ENCODE peak calls at places on chromosomes 16 and 17, in seven cellular contexts. One of them, this sample, is unnamed.

GRCh38 chr16:89155184-89155679 is 16.3 kb upstream of the CDH15 start:
- DNase-seq in A549: no peak
- DNase-seq in psoas muscle: peak
- DNase-seq in RWPE2: no peak
- DNase-seq in epithelial cell of esophagus: no peak
- DNase-seq in CD8-positive, alpha-beta T cell: no peak
- DNase-seq in IMR-90: peak
- DNase-seq in this sample: no peak

GRCh38 chr17:51366866-51367265 is 106.5 kb downstream of the UTP18 start:
- DNase-seq in A549: no peak
- DNase-seq in psoas muscle: no peak
- DNase-seq in RWPE2: no peak
- DNase-seq in epithelial cell of esophagus: no peak
- DNase-seq in CD8-positive, alpha-beta T cell: no peak
- DNase-seq in IMR-90: no peak
- DNase-seq in this sample: no peak

GRCh38 chr17:58351182-58351581 is 819 bp downstream of the SUPT4H1 start:
- DNase-seq in A549: no peak
- DNase-seq in psoas muscle: no peak
- DNase-seq in RWPE2: no peak
- DNase-seq in epithelial cell of esophagus: no peak
- DNase-seq in CD8-positive, alpha-beta T cell: no peak
- DNase-seq in IMR-90: no peak
- DNase-seq in this sample: no peak

GRCh38 chr16:87765473-87765775 is 362 bp downstream of the KLHDC4 start:
- DNase-seq in A549: no peak
- DNase-seq in psoas muscle: no peak
- DNase-seq in RWPE2: no peak
- DNase-seq in epithelial cell of esophagus: no peak
- DNase-seq in CD8-positive, alpha-beta T cell: peak
- DNase-seq in IMR-90: peak
- DNase-seq in this sample: no peak

GRCh38 chr17:82367724-82368524 is 3.6 kb upstream of the UTS2R start:
- DNase-seq in A549: no peak
- DNase-seq in psoas muscle: no peak
- DNase-seq in RWPE2: no peak
- DNase-seq in epithelial cell of esophagus: no peak
- DNase-seq in CD8-positive, alpha-beta T cell: no peak
- DNase-seq in IMR-90: peak
- DNase-seq in this sample: no peak

GRCh38 chr16:4288148-4288921 is 15.5 kb upstream of the TFAP4 start:
- DNase-seq in A549: peak
- DNase-seq in psoas muscle: peak
- DNase-seq in RWPE2: no peak
- DNase-seq in epithelial cell of esophagus: peak
- DNase-seq in CD8-positive, alpha-beta T cell: peak
- DNase-seq in IMR-90: peak
- DNase-seq in this sample: no peak

GRCh38 chr17:67751101-67752074 is 33.7 kb downstream of the NOL11 start:
- DNase-seq in A549: no peak
- DNase-seq in psoas muscle: no peak
- DNase-seq in RWPE2: no peak
- DNase-seq in epithelial cell of esophagus: peak
- DNase-seq in CD8-positive, alpha-beta T cell: no peak
- DNase-seq in IMR-90: no peak
- DNase-seq in this sample: no peak

GRCh38 chr16:56107944-56108583 is 83.2 kb upstream of the GNAO1 start:
- DNase-seq in A549: no peak
- DNase-seq in psoas muscle: no peak
- DNase-seq in RWPE2: no peak
- DNase-seq in epithelial cell of esophagus: no peak
- DNase-seq in CD8-positive, alpha-beta T cell: no peak
- DNase-seq in IMR-90: no peak
- DNase-seq in this sample: no peak

GRCh38 chr16:12092347-12092882 is 115.9 kb downstream of the SNX29 start:
- DNase-seq in A549: no peak
- DNase-seq in psoas muscle: no peak
- DNase-seq in RWPE2: peak
- DNase-seq in epithelial cell of esophagus: peak
- DNase-seq in CD8-positive, alpha-beta T cell: no peak
- DNase-seq in IMR-90: peak
- DNase-seq in this sample: no peak

GRCh38 chr17:48388955-48389764 is 40.9 kb downstream of the SKAP1 start:
- DNase-seq in A549: no peak
- DNase-seq in psoas muscle: no peak
- DNase-seq in RWPE2: no peak
- DNase-seq in epithelial cell of esophagus: no peak
- DNase-seq in CD8-positive, alpha-beta T cell: no peak
- DNase-seq in IMR-90: no peak
- DNase-seq in this sample: no peak

GRCh38 chr16:50267651-50268050 is 1.3 kb downstream of the ADCY7 start:
- DNase-seq in A549: no peak
- DNase-seq in psoas muscle: no peak
- DNase-seq in RWPE2: peak
- DNase-seq in epithelial cell of esophagus: no peak
- DNase-seq in CD8-positive, alpha-beta T cell: peak
- DNase-seq in IMR-90: no peak
- DNase-seq in this sample: no peak

GRCh38 chr17:38815576-38816193 is 9.4 kb downstream of the CWC25 start:
- DNase-seq in A549: peak
- DNase-seq in psoas muscle: no peak
- DNase-seq in RWPE2: no peak
- DNase-seq in epithelial cell of esophagus: peak
- DNase-seq in CD8-positive, alpha-beta T cell: peak
- DNase-seq in IMR-90: peak
- DNase-seq in this sample: no peak

GRCh38 chr16:84979516-84979915 is 31.8 kb downstream of the ZDHHC7 start:
- DNase-seq in A549: no peak
- DNase-seq in psoas muscle: no peak
- DNase-seq in RWPE2: no peak
- DNase-seq in epithelial cell of esophagus: peak
- DNase-seq in CD8-positive, alpha-beta T cell: no peak
- DNase-seq in IMR-90: peak
- DNase-seq in this sample: no peak

GRCh38 chr17:40548491-40548981 is 16.7 kb downstream of the CCR7 start:
- DNase-seq in A549: no peak
- DNase-seq in psoas muscle: no peak
- DNase-seq in RWPE2: no peak
- DNase-seq in epithelial cell of esophagus: no peak
- DNase-seq in CD8-positive, alpha-beta T cell: no peak
- DNase-seq in IMR-90: no peak
- DNase-seq in this sample: no peak

GRCh38 chr17:79534851-79535727 is 75.8 kb downstream of the RBFOX3 start:
- DNase-seq in A549: no peak
- DNase-seq in psoas muscle: no peak
- DNase-seq in RWPE2: no peak
- DNase-seq in epithelial cell of esophagus: no peak
- DNase-seq in CD8-positive, alpha-beta T cell: no peak
- DNase-seq in IMR-90: no peak
- DNase-seq in this sample: no peak

GRCh38 chr16:89320717-89321501 is 103.4 kb downstream of the ZNF778 start:
- DNase-seq in A549: no peak
- DNase-seq in psoas muscle: peak
- DNase-seq in RWPE2: no peak
- DNase-seq in epithelial cell of esophagus: peak
- DNase-seq in CD8-positive, alpha-beta T cell: peak
- DNase-seq in IMR-90: peak
- DNase-seq in this sample: no peak

GRCh38 chr17:45951941-45952340 is 47.1 kb upstream of the STH start:
- DNase-seq in A549: no peak
- DNase-seq in psoas muscle: no peak
- DNase-seq in RWPE2: no peak
- DNase-seq in epithelial cell of esophagus: no peak
- DNase-seq in CD8-positive, alpha-beta T cell: no peak
- DNase-seq in IMR-90: no peak
- DNase-seq in this sample: no peak

GRCh38 chr17:36602924-36603384 is 1.6 kb downstream of the MRM1 start:
- DNase-seq in A549: peak
- DNase-seq in psoas muscle: peak
- DNase-seq in RWPE2: no peak
- DNase-seq in epithelial cell of esophagus: peak
- DNase-seq in CD8-positive, alpha-beta T cell: peak
- DNase-seq in IMR-90: peak
- DNase-seq in this sample: no peak

GRCh38 chr16:69396187-69397061 is 10.6 kb upstream of the TERF2 start:
- DNase-seq in A549: peak
- DNase-seq in psoas muscle: peak
- DNase-seq in RWPE2: no peak
- DNase-seq in epithelial cell of esophagus: peak
- DNase-seq in CD8-positive, alpha-beta T cell: peak
- DNase-seq in IMR-90: peak
- DNase-seq in this sample: peak

GRCh38 chr17:1649116-1649843 is 386 bp downstream of the RILP start:
- DNase-seq in A549: peak
- DNase-seq in psoas muscle: peak
- DNase-seq in RWPE2: peak
- DNase-seq in epithelial cell of esophagus: peak
- DNase-seq in CD8-positive, alpha-beta T cell: peak
- DNase-seq in IMR-90: peak
- DNase-seq in this sample: no peak

GRCh38 chr17:53142890-53143289 is 679.8 kb upstream of the KIF2B start:
- DNase-seq in A549: no peak
- DNase-seq in psoas muscle: no peak
- DNase-seq in RWPE2: no peak
- DNase-seq in epithelial cell of esophagus: no peak
- DNase-seq in CD8-positive, alpha-beta T cell: no peak
- DNase-seq in IMR-90: no peak
- DNase-seq in this sample: no peak

GRCh38 chr17:40317345-40317873 is 8.4 kb downstream of the RARA start:
- DNase-seq in A549: peak
- DNase-seq in psoas muscle: peak
- DNase-seq in RWPE2: no peak
- DNase-seq in epithelial cell of esophagus: peak
- DNase-seq in CD8-positive, alpha-beta T cell: peak
- DNase-seq in IMR-90: peak
- DNase-seq in this sample: no peak

GRCh38 chr16:19884611-19885455 is at the start of gene GPRC5B:
- DNase-seq in A549: peak
- DNase-seq in psoas muscle: peak
- DNase-seq in RWPE2: no peak
- DNase-seq in epithelial cell of esophagus: peak
- DNase-seq in CD8-positive, alpha-beta T cell: peak
- DNase-seq in IMR-90: peak
- DNase-seq in this sample: no peak

GRCh38 chr17:47834756-47835155 is 3.3 kb downstream of the LRRC46 start:
- DNase-seq in A549: no peak
- DNase-seq in psoas muscle: no peak
- DNase-seq in RWPE2: no peak
- DNase-seq in epithelial cell of esophagus: no peak
- DNase-seq in CD8-positive, alpha-beta T cell: no peak
- DNase-seq in IMR-90: no peak
- DNase-seq in this sample: no peak

GRCh38 chr16:84312783-84313382 is 18.2 kb downstream of the WFDC1 start:
- DNase-seq in A549: no peak
- DNase-seq in psoas muscle: no peak
- DNase-seq in RWPE2: no peak
- DNase-seq in epithelial cell of esophagus: no peak
- DNase-seq in CD8-positive, alpha-beta T cell: no peak
- DNase-seq in IMR-90: no peak
- DNase-seq in this sample: no peak

GRCh38 chr17:75897076-75898019 is 597 bp upstream of the TRIM65 start:
- DNase-seq in A549: no peak
- DNase-seq in psoas muscle: peak
- DNase-seq in RWPE2: peak
- DNase-seq in epithelial cell of esophagus: no peak
- DNase-seq in CD8-positive, alpha-beta T cell: no peak
- DNase-seq in IMR-90: no peak
- DNase-seq in this sample: no peak
- H3K4me3 ChIP-seq in A549: peak
- H3K4me3 ChIP-seq in psoas muscle: peak
- H3K4me3 ChIP-seq in RWPE2: peak
- H3K4me3 ChIP-seq in epithelial cell of esophagus: peak
- H3K4me3 ChIP-seq in CD8-positive, alpha-beta T cell: peak
- H3K4me3 ChIP-seq in IMR-90: peak
- H3K4me3 ChIP-seq in this sample: peak

DNA sequence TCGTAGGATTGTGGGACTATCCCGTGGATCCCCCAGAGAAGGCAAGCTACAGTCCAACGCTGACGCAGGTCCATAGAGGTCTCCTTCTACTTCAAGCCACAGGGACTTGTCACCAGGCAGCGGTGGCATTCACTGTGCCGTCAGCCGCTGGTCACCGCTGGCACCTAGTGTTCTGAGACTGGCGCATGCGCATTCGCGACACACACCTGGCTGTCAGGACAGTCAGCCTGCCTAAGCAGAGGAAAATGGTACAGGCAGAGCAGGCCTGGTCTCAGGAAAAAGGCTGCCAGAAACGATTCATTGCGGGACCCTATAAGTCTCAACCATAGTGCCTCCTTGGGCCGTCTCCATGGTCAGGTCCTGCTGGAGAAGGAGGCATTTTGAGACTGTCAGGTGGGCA is 138.0 kb upstream of the WSB1 start:
- DNase-seq in A549: no peak
- DNase-seq in psoas muscle: no peak
- DNase-seq in RWPE2: no peak
- DNase-seq in epithelial cell of esophagus: no peak
- DNase-seq in CD8-positive, alpha-beta T cell: no peak
- DNase-seq in IMR-90: no peak
- DNase-seq in this sample: no peak
- TF ChIP-seq CTCF in A549: no peak
- TF ChIP-seq CTCF in psoas muscle: no peak
- TF ChIP-seq CTCF in RWPE2: no peak
- TF ChIP-seq CTCF in epithelial cell of esophagus: no peak
- TF ChIP-seq CTCF in CD8-positive, alpha-beta T cell: no peak
- TF ChIP-seq CTCF in IMR-90: no peak
- TF ChIP-seq CTCF in this sample: no peak

GRCh38 chr16:32116080-32116479 is 137.0 kb upstream of the TP53TG3D start:
- DNase-seq in A549: no peak
- DNase-seq in psoas muscle: peak
- DNase-seq in RWPE2: peak
- DNase-seq in epithelial cell of esophagus: no peak
- DNase-seq in CD8-positive, alpha-beta T cell: no peak
- DNase-seq in IMR-90: no peak
- DNase-seq in this sample: no peak
- H3K4me3 ChIP-seq in A549: peak
- H3K4me3 ChIP-seq in psoas muscle: peak
- H3K4me3 ChIP-seq in RWPE2: no peak
- H3K4me3 ChIP-seq in epithelial cell of esophagus: peak
- H3K4me3 ChIP-seq in CD8-positive, alpha-beta T cell: no peak
- H3K4me3 ChIP-seq in IMR-90: peak
- H3K4me3 ChIP-seq in this sample: peak

GRCh38 chr16:81711609-81712329 is 67.3 kb upstream of the PLCG2 start:
- DNase-seq in A549: peak
- DNase-seq in psoas muscle: no peak
- DNase-seq in RWPE2: no peak
- DNase-seq in epithelial cell of esophagus: peak
- DNase-seq in CD8-positive, alpha-beta T cell: no peak
- DNase-seq in IMR-90: peak
- DNase-seq in this sample: no peak

GRCh38 chr16:81714593-81714992 is 64.5 kb upstream of the PLCG2 start:
- DNase-seq in A549: no peak
- DNase-seq in psoas muscle: no peak
- DNase-seq in RWPE2: no peak
- DNase-seq in epithelial cell of esophagus: no peak
- DNase-seq in CD8-positive, alpha-beta T cell: no peak
- DNase-seq in IMR-90: no peak
- DNase-seq in this sample: no peak

GRCh38 chr16:81713796-81714195 is 65.3 kb upstream of the PLCG2 start:
- DNase-seq in A549: no peak
- DNase-seq in psoas muscle: no peak
- DNase-seq in RWPE2: no peak
- DNase-seq in epithelial cell of esophagus: no peak
- DNase-seq in CD8-positive, alpha-beta T cell: no peak
- DNase-seq in IMR-90: no peak
- DNase-seq in this sample: no peak

GRCh38 chr16:81712681-81713080 is 66.4 kb upstream of the PLCG2 start:
- DNase-seq in A549: no peak
- DNase-seq in psoas muscle: no peak
- DNase-seq in RWPE2: no peak
- DNase-seq in epithelial cell of esophagus: no peak
- DNase-seq in CD8-positive, alpha-beta T cell: no peak
- DNase-seq in IMR-90: no peak
- DNase-seq in this sample: no peak

GRCh38 chr16:81713295-81713772 is 65.8 kb upstream of the PLCG2 start:
- DNase-seq in A549: no peak
- DNase-seq in psoas muscle: no peak
- DNase-seq in RWPE2: no peak
- DNase-seq in epithelial cell of esophagus: no peak
- DNase-seq in CD8-positive, alpha-beta T cell: no peak
- DNase-seq in IMR-90: no peak
- DNase-seq in this sample: no peak
- TF ChIP-seq CTCF in A549: no peak
- TF ChIP-seq CTCF in psoas muscle: no peak
- TF ChIP-seq CTCF in RWPE2: no peak
- TF ChIP-seq CTCF in epithelial cell of esophagus: no peak
- TF ChIP-seq CTCF in CD8-positive, alpha-beta T cell: no peak
- TF ChIP-seq CTCF in IMR-90: no peak
- TF ChIP-seq CTCF in this sample: no peak

This sample was measured in LNCaP clone FGC.